ENCODE peak calls at places on chromosome 21, in ten cellular contexts. M, Y, Q, P, K, J, H, G, O and F are unnamed samples.

GRCh38 chr21:38170705-38171682 is 85.8 kb upstream of the KCNJ15 start:
- DNase-seq in M (no peak), Y (no peak), Q (no peak), P (peak), K (peak), J (no peak), H (no peak), G (no peak), O (no peak), F (peak)

GRCh38 chr21:23801292-23801691 is 1806.0 kb downstream of the MRPL39 start:
- DNase-seq in M (no peak), Y (no peak), Q (no peak), P (no peak), K (no peak), J (no peak), H (no peak), G (no peak), O (no peak), F (no peak)

GRCh38 chr21:46428286-46428685 is 30.4 kb upstream of the DIP2A start:
- DNase-seq in M (no peak), Y (peak), Q (peak), P (no peak), K (no peak), J (no peak), H (no peak), G (no peak), O (no peak), F (no peak)

GRCh38 chr21:29258626-29259335 is 39.9 kb upstream of the BACH1 start:
- DNase-seq in M (peak), Y (no peak), Q (no peak), P (peak), K (peak), J (no peak), H (no peak), G (no peak), O (no peak), F (peak)

GRCh38 chr21:39084979-39085729 is 98.1 kb downstream of the PSMG1 start:
- DNase-seq in M (no peak), Y (no peak), Q (no peak), P (no peak), K (peak), J (no peak), H (no peak), G (no peak), O (peak), F (no peak)

GRCh38 chr21:36790616-36791015 is 91.7 kb downstream of the SIM2 start:
- DNase-seq in M (no peak), Y (no peak), Q (no peak), P (no peak), K (no peak), J (no peak), H (no peak), G (no peak), O (no peak), F (no peak)

GRCh38 chr21:17775431-17776126 is 43.6 kb downstream of the C21orf91 start:
- DNase-seq in M (no peak), Y (peak), Q (no peak), P (no peak), K (no peak), J (no peak), H (no peak), G (no peak), O (no peak), F (no peak)

GRCh38 chr21:39060485-39061099 is 122.7 kb downstream of the PSMG1 start:
- DNase-seq in M (no peak), Y (no peak), Q (no peak), P (no peak), K (no peak), J (no peak), H (no peak), G (no peak), O (no peak), F (no peak)

GRCh38 chr21:42375141-42375905 is 9.0 kb upstream of the TFF1 start:
- DNase-seq in M (no peak), Y (peak), Q (peak), P (no peak), K (no peak), J (no peak), H (no peak), G (no peak), O (no peak), F (no peak)

GRCh38 chr21:42574234-42575027 is 60.8 kb downstream of the SLC37A1 start:
- DNase-seq in M (peak), Y (peak), Q (no peak), P (peak), K (no peak), J (no peak), H (no peak), G (no peak), O (no peak), F (peak)

GRCh38 chr21:36375994-36376393 is 9.2 kb upstream of the CHAF1B start:
- DNase-seq in M (no peak), Y (no peak), Q (no peak), P (no peak), K (no peak), J (no peak), H (no peak), G (no peak), O (no peak), F (no peak)

GRCh38 chr21:16842716-16843115 is 670.1 kb upstream of the CXADR start:
- DNase-seq in M (peak), Y (no peak), Q (no peak), P (no peak), K (no peak), J (no peak), H (no peak), G (no peak), O (no peak), F (peak)

GRCh38 chr21:41641821-41642368 is 125.0 kb downstream of the RIPK4 start:
- DNase-seq in M (peak), Y (no peak), Q (peak), P (peak), K (peak), J (peak), H (peak), G (no peak), O (peak), F (peak)

GRCh38 chr21:46035809-46036695 is 54.5 kb downstream of the COL6A1 start:
- DNase-seq in M (peak), Y (no peak), Q (peak), P (peak), K (no peak), J (peak), H (peak), G (no peak), O (no peak), F (peak)

GRCh38 chr21:45404726-45405270 is at the start of gene COL18A1:
- DNase-seq in M (no peak), Y (peak), Q (peak), P (peak), K (peak), J (peak), H (peak), G (no peak), O (peak), F (peak)

GRCh38 chr21:45509566-45510465 is 32.4 kb downstream of the SLC19A1 start:
- DNase-seq in M (no peak), Y (peak), Q (peak), P (no peak), K (no peak), J (no peak), H (peak), G (no peak), O (no peak), F (no peak)

GRCh38 chr21:45786660-45787059 is 143.1 kb downstream of the PCBP3 start:
- DNase-seq in M (no peak), Y (no peak), Q (no peak), P (no peak), K (no peak), J (no peak), H (no peak), G (peak), O (no peak), F (no peak)

GRCh38 chr21:38379171-38379570 is 119.1 kb downstream of the ERG start:
- DNase-seq in M (no peak), Y (no peak), Q (no peak), P (no peak), K (peak), J (no peak), H (no peak), G (no peak), O (no peak), F (no peak)

DNA sequence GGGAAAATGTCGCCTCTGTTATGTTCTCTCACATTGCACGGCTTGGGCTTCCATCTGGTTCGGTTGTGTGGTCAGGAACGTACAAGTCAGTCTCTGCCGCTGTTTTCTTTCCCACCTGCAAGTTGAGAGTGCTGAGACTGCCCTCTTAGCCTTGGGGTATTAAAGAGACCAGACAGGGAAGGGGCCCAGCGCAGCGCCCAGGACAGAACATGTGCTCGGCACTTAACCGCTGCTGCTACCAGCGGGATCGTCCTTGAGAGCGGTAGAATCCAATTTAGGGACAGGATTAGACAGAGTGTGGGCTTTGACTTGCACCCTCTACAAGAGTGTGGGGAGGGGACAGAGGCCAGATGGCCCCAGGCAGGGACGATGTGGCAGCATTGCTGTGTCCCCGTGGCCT is 17.7 kb upstream of the AGPAT3 start:
- DNase-seq in M (no peak), Y (no peak), Q (peak), P (no peak), K (no peak), J (no peak), H (no peak), G (no peak), O (no peak), F (no peak)
- H3K4me3 ChIP-seq in M (no peak), Y (no peak), Q (no peak), P (no peak), K (no peak), J (no peak), H (no peak), G (no peak), O (no peak), F (no peak)

GRCh38 chr21:34133392-34133791 is 60.0 kb downstream of the MRPS6 start:
- DNase-seq in M (no peak), Y (no peak), Q (no peak), P (no peak), K (no peak), J (no peak), H (no peak), G (peak), O (no peak), F (no peak)

GRCh38 chr21:34135330-34135729 is 62.0 kb downstream of the MRPS6 start:
- DNase-seq in M (no peak), Y (no peak), Q (no peak), P (no peak), K (no peak), J (no peak), H (no peak), G (peak), O (no peak), F (no peak)

GRCh38 chr21:34132905-34133304 is 59.5 kb downstream of the MRPS6 start:
- DNase-seq in M (no peak), Y (no peak), Q (no peak), P (no peak), K (no peak), J (no peak), H (no peak), G (peak), O (no peak), F (no peak)

GRCh38 chr21:34132202-34132601 is 58.8 kb downstream of the MRPS6 start:
- DNase-seq in M (no peak), Y (no peak), Q (no peak), P (no peak), K (no peak), J (no peak), H (no peak), G (peak), O (peak), F (no peak)

GRCh38 chr21:34133802-34134201 is 60.4 kb downstream of the MRPS6 start:
- DNase-seq in M (no peak), Y (no peak), Q (no peak), P (no peak), K (no peak), J (no peak), H (no peak), G (no peak), O (no peak), F (no peak)
- TF ChIP-seq CTCF in M (peak), Y (no peak), Q (peak), P (peak), K (peak), J (peak), H (no peak), G (no peak), O (no peak), F (peak)

GRCh38 chr21:25980710-25981109 is 189.9 kb downstream of the APP start:
- DNase-seq in M (no peak), Y (no peak), Q (no peak), P (no peak), K (peak), J (no peak), H (no peak), G (no peak), O (no peak), F (no peak)

GRCh38 chr21:25977068-25977611 is 193.4 kb downstream of the APP start:
- DNase-seq in M (no peak), Y (no peak), Q (no peak), P (no peak), K (no peak), J (no peak), H (no peak), G (no peak), O (no peak), F (no peak)

GRCh38 chr21:25984538-25984937 is 186.0 kb downstream of the APP start:
- DNase-seq in M (no peak), Y (no peak), Q (no peak), P (no peak), K (no peak), J (no peak), H (no peak), G (no peak), O (no peak), F (no peak)

GRCh38 chr21:25983745-25984144 is 186.8 kb downstream of the APP start:
- DNase-seq in M (no peak), Y (no peak), Q (no peak), P (peak), K (no peak), J (peak), H (no peak), G (no peak), O (no peak), F (no peak)

DNA sequence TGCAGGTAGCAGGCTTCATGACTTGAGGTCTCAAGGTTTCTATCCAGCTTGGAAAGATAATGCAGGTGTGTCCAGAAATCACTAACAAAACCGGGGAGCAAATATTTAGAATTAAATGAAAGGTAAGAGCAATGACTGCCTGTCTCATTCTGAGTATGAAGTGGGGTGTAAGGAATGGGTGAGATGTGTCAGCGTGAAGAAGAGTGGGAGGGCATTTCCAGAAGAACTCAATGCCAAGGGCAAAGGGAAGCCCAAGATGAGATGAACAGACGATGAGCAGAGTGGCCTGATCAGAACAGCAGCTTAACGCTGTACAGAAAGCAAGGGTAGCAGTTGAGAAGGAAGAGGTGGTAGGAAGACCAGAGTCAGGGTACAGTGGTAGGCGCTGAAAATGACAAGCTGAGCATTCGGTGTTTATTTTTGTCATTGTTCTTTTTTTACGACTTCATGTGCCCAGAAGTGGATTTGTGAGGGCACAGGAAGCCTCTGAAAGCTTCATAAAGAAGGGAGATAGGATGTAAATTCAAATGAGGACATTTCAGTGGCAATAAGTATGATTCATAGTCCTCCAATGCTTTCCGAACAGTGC is 190.6 kb downstream of the APP start:
- DNase-seq in M (no peak), Y (no peak), Q (no peak), P (no peak), K (no peak), J (no peak), H (no peak), G (no peak), O (no peak), F (no peak)
- H3K4me3 ChIP-seq in M (no peak), Y (no peak), Q (no peak), P (no peak), K (no peak), J (no peak), H (no peak), G (no peak), O (no peak), F (no peak)

GRCh38 chr21:32581732-32582131 is 3.6 kb downstream of the TCP10L start:
- DNase-seq in M (no peak), Y (no peak), Q (no peak), P (no peak), K (no peak), J (no peak), H (no peak), G (no peak), O (no peak), F (no peak)

GRCh38 chr21:32580949-32581348 is 4.4 kb downstream of the TCP10L start:
- DNase-seq in M (no peak), Y (no peak), Q (no peak), P (no peak), K (no peak), J (no peak), H (no peak), G (no peak), O (no peak), F (no peak)

GRCh38 chr21:32576011-32576410 is 9.3 kb downstream of the TCP10L start:
- DNase-seq in M (no peak), Y (no peak), Q (no peak), P (no peak), K (no peak), J (no peak), H (no peak), G (no peak), O (no peak), F (no peak)

GRCh38 chr21:32574946-32575925 is 10.1 kb downstream of the TCP10L start:
- DNase-seq in M (no peak), Y (no peak), Q (no peak), P (no peak), K (no peak), J (no peak), H (no peak), G (no peak), O (no peak), F (no peak)

GRCh38 chr21:32578107-32578691 is 7.1 kb downstream of the TCP10L start:
- DNase-seq in M (no peak), Y (no peak), Q (no peak), P (peak), K (peak), J (no peak), H (no peak), G (no peak), O (no peak), F (peak)
- TF ChIP-seq CTCF in M (peak), Y (no peak), Q (no peak), P (peak), K (peak), J (no peak), H (no peak), G (no peak), O (no peak), F (peak)

DNA sequence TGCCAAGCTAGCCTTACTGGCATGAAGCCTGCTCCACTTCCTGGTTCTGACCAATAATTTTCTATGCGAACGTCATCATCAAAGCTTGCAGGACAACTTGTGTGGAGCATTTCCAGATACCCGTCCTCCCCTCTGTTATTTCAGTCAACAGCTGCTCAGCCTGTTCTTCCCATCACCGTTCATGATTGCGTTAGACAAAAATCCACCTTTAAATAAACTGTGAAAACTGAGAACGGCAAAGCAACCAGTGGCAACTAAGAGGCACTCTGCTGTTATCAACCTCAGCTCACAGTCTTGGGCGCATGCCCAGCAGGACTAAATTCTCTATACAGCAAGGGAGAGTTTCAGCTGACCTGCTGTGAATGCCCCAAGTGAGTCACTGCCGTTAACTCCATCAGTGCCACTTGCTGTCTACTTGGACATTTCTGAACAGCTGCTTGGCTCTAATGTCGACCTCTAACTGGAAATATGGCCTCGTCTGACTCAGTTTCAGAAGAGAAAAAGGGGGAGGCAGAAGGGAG is 207.4 kb upstream of the RUNX1 start:
- DNase-seq in M (peak), Y (peak), Q (peak), P (peak), K (peak), J (peak), H (peak), G (peak), O (peak), F (peak)
- H3K4me3 ChIP-seq in M (peak), Y (no peak), Q (no peak), P (peak), K (no peak), J (peak), H (no peak), G (no peak), O (no peak), F (peak)

DNA sequence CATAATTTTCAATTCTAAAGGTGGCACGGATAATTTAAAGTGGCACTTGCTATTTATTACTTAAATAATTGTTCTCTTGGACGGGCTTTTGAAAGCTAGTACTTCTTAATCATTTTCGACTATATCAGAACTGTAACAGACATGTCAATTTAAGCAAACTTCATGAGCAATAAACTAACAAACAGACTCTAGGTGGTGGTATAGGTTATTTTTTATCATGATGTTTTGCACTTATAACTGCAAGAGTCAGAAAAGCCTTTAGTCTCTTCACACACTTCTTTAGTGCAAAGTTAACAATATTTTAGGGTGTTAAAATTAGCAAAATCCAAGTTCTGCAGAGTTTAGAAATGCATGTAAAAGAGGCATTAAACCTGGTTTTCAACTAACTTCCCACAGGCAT is 2.2 kb downstream of the NRIP1 start:
- DNase-seq in M (no peak), Y (no peak), Q (no peak), P (peak), K (peak), J (no peak), H (no peak), G (no peak), O (no peak), F (peak)
- TF ChIP-seq CTCF in M (no peak), Y (peak), Q (no peak), P (peak), K (peak), J (peak), H (no peak), G (no peak), O (no peak), F (peak)

GRCh38 chr21:21001591-21002100 is 3.4 kb downstream of the NCAM2 start:
- DNase-seq in M (no peak), Y (no peak), Q (no peak), P (no peak), K (no peak), J (no peak), H (no peak), G (no peak), O (no peak), F (no peak)
- H3K4me3 ChIP-seq in M (no peak), Y (no peak), Q (no peak), P (no peak), K (no peak), J (peak), H (no peak), G (no peak), O (no peak), F (no peak)

GRCh38 chr21:34511787-34512451 is at the start of gene KCNE1:
- DNase-seq in M (no peak), Y (peak), Q (peak), P (peak), K (peak), J (peak), H (peak), G (no peak), O (peak), F (peak)

GRCh38 chr21:34510148-34511142 is 1.6 kb downstream of the KCNE1 start:
- DNase-seq in M (no peak), Y (peak), Q (peak), P (peak), K (peak), J (peak), H (peak), G (no peak), O (peak), F (peak)

GRCh38 chr21:34511154-34511553 is 856 bp downstream of the KCNE1 start:
- DNase-seq in M (no peak), Y (no peak), Q (no peak), P (no peak), K (peak), J (no peak), H (no peak), G (no peak), O (no peak), F (peak)

GRCh38 chr21:34513109-34513675 is 1.2 kb upstream of the KCNE1 start:
- DNase-seq in M (no peak), Y (no peak), Q (no peak), P (peak), K (peak), J (no peak), H (no peak), G (no peak), O (no peak), F (peak)

DNA sequence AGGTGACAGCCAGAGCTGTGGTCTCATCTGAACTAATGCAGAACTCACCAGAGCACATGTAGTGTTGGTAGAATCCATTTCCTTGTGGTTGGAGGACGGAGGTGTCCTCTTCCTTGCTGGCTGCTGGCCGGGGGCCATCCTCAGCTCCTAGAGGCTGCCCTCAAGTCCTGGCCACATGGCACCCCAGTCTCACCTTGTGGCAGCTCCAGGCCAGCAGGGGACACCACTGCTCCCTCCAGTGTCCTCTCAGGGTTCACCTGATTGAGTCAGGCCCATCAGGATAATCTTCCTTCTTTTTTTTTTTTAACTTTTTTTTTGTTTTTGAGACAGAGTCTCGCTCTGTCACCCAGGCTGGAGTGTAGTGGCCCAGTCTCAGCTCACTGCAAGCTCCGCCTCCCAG is 2.9 kb downstream of the KCNE1 start:
- DNase-seq in M (no peak), Y (no peak), Q (no peak), P (no peak), K (no peak), J (no peak), H (no peak), G (no peak), O (no peak), F (no peak)
- TF ChIP-seq CTCF in M (peak), Y (peak), Q (peak), P (peak), K (peak), J (peak), H (no peak), G (no peak), O (no peak), F (peak)